ENCODE peak calls at places on chromosomes 2 and 18, in eight cellular contexts. L is HEK293T, D is NCI-H1930, U is SJSA1, O is aorta, H is ELF-1, V is T follicular helper cell, Z is substantia nigra. K is an unnamed sample.

GRCh38 chr18:28114472-28114871 is 62.5 kb downstream of the CDH2 start:
- DNase-seq in V (no peak), H (no peak), O (no peak), Z (no peak), U (no peak), L (no peak), D (no peak), K (no peak)

GRCh38 chr18:22753130-22753831 is 179.8 kb upstream of the RBBP8 start:
- DNase-seq in L (no peak), H (no peak), U (no peak), Z (no peak), V (no peak), D (no peak), O (no peak), K (no peak)

GRCh38 chr2:83967854-83968253 is 491.2 kb downstream of the SUCLG1 start:
- DNase-seq in L (no peak), V (no peak), Z (no peak), H (no peak), O (no peak), U (no peak), D (no peak), K (no peak)

GRCh38 chr2:15780912-15781574 is 159.3 kb upstream of the MYCN start:
- DNase-seq in L (peak), H (peak), V (no peak), Z (no peak), D (no peak), O (no peak), U (no peak), K (no peak)

GRCh38 chr2:72895759-72896281 is 8.6 kb downstream of the SPR start:
- DNase-seq in U (no peak), D (no peak), Z (no peak), O (peak), L (no peak), H (peak), V (no peak), K (no peak)

GRCh38 chr2:150866431-150866830 is 379.0 kb upstream of the RND3 start:
- DNase-seq in U (no peak), H (no peak), V (no peak), D (no peak), L (no peak), O (no peak), Z (no peak), K (no peak)

GRCh38 chr2:119753041-119753929 is 6.4 kb upstream of the PTPN4 start:
- DNase-seq in V (peak), H (peak), Z (no peak), U (no peak), D (peak), O (no peak), L (peak), K (no peak)

GRCh38 chr18:2515408-2515807 is 55.9 kb downstream of the METTL4 start:
- DNase-seq in U (peak), V (no peak), Z (no peak), D (no peak), H (no peak), O (no peak), L (no peak), K (no peak)

GRCh38 chr18:29418136-29418535 is 1241.2 kb upstream of the CDH2 start:
- DNase-seq in D (no peak), H (no peak), L (no peak), U (no peak), Z (no peak), O (no peak), V (no peak), K (no peak)